ENCODE peak calls at places on chromosomes 12 and 14, in seven cellular contexts. B is IMR-90, W is HepG2, Q is A549, Y is H1, L is GM12878, V is SK-N-SH. S is an unnamed sample.

GRCh38 chr14:34699873-34700621 is 14.3 kb downstream of the CFL2 start:
- DNase-seq in W (peak), Q (peak), B (peak), Y (no peak), L (no peak), V (peak), S (no peak)

GRCh38 chr12:76037130-76038105 is 5.8 kb upstream of the PHLDA1 start:
- DNase-seq in Y (no peak), Q (peak), W (peak), V (peak), B (peak), L (peak), S (peak)

GRCh38 chr14:59028476-59029202 is 159.8 kb upstream of the DAAM1 start:
- DNase-seq in W (peak), Y (peak), L (peak), Q (peak), B (peak), V (peak), S (peak)

GRCh38 chr14:94378527-94379290 is 9.7 kb downstream of the SERPINA1 start:
- DNase-seq in B (no peak), Y (no peak), L (no peak), W (no peak), Q (no peak), V (no peak), S (no peak)

GRCh38 chr12:46364777-46365580 is 7.6 kb downstream of the SLC38A2 start:
- DNase-seq in V (no peak), Q (peak), B (peak), Y (no peak), W (peak), L (no peak), S (no peak)

GRCh38 chr12:6627598-6627997 is 8.2 kb downstream of the LPAR5 start:
- DNase-seq in W (no peak), Y (no peak), Q (no peak), V (no peak), L (no peak), B (no peak), S (peak)

GRCh38 chr12:82862069-82862841 is 175.5 kb downstream of the TMTC2 start:
- DNase-seq in W (no peak), Q (no peak), V (peak), Y (no peak), L (no peak), B (peak), S (no peak)

GRCh38 chr12:96401061-96401871 is 1.0 kb upstream of the CDK17 start:
- DNase-seq in L (peak), W (peak), Y (no peak), Q (peak), B (peak), V (peak), S (peak)

GRCh38 chr12:130514149-130514551 is 176.5 kb downstream of the PIWIL1 start:
- DNase-seq in L (no peak), B (no peak), Q (no peak), W (no peak), V (peak), Y (peak), S (no peak)

GRCh38 chr14:89767861-89768268 is 186.7 kb downstream of the EFCAB11 start:
- DNase-seq in B (peak), V (peak), L (peak), Q (peak), Y (no peak), W (peak), S (peak)

GRCh38 chr12:3544296-3544965 is 53.4 kb downstream of the PRMT8 start:
- DNase-seq in Q (no peak), W (peak), B (no peak), L (no peak), Y (peak), V (no peak), S (no peak)

GRCh38 chr14:50763386-50764007 is 67.5 kb downstream of the NIN start:
- DNase-seq in W (no peak), V (no peak), L (no peak), B (peak), Q (peak), Y (no peak), S (no peak)

GRCh38 chr14:55805250-55805649 is 225.2 kb downstream of the KTN1 start:
- DNase-seq in Y (no peak), W (no peak), L (no peak), Q (no peak), B (no peak), V (no peak), S (no peak)

GRCh38 chr12:61781021-61781581 is 479.1 kb upstream of the USP15 start:
- DNase-seq in L (no peak), B (no peak), V (no peak), W (no peak), Y (no peak), Q (no peak), S (no peak)

GRCh38 chr14:33715223-33715528 is 235.7 kb downstream of the EGLN3 start:
- DNase-seq in V (no peak), W (no peak), Q (no peak), B (no peak), Y (no peak), L (no peak), S (no peak)

GRCh38 chr14:89858084-89858483 is 96.4 kb downstream of the EFCAB11 start:
- DNase-seq in V (no peak), B (no peak), Q (no peak), Y (peak), W (no peak), L (no peak), S (no peak)

GRCh38 chr14:56055521-56055920 is 62.7 kb upstream of the PELI2 start:
- DNase-seq in Y (no peak), W (no peak), L (no peak), V (no peak), Q (no peak), B (no peak), S (no peak)

GRCh38 chr14:35337074-35337556 is 44.9 kb downstream of the PSMA6 start:
- DNase-seq in L (no peak), Q (no peak), V (no peak), Y (no peak), W (peak), B (no peak), S (no peak)

GRCh38 chr12:116434155-116435065 is 124.8 kb upstream of the MAP1LC3B2 start:
- DNase-seq in B (peak), W (no peak), Q (peak), L (no peak), Y (peak), V (peak), S (peak)

GRCh38 chr12:99649551-99649950 is 2.0 kb downstream of the GARIN6 start:
- DNase-seq in B (no peak), L (no peak), Q (no peak), W (no peak), Y (no peak), V (no peak), S (no peak)

GRCh38 chr14:77051101-77051500 is 22.6 kb upstream of the IRF2BPL start:
- DNase-seq in Y (no peak), V (peak), Q (no peak), B (no peak), L (no peak), W (no peak), S (no peak)

GRCh38 chr14:103450423-103450822 is 65.2 kb downstream of the MARK3 start:
- DNase-seq in W (no peak), V (no peak), B (no peak), Q (no peak), Y (no peak), L (no peak), S (no peak)
- TF ChIP-seq RFX5 in W (no peak), V (no peak), B (no peak), Q (no peak), Y (no peak), L (no peak), S (no peak)

GRCh38 chr14:87830443-87831096 is 162.4 kb downstream of the GALC start:
- DNase-seq in W (no peak), Y (no peak), B (no peak), L (no peak), V (no peak), Q (no peak), S (no peak)

GRCh38 chr14:87834594-87834993 is 158.4 kb downstream of the GALC start:
- DNase-seq in Q (no peak), B (no peak), W (no peak), L (no peak), V (no peak), Y (no peak), S (no peak)

GRCh38 chr14:87824261-87824660 is 168.7 kb downstream of the GALC start:
- DNase-seq in Q (no peak), V (peak), Y (no peak), B (no peak), L (no peak), W (no peak), S (no peak)

GRCh38 chr14:87833026-87833425 is 160.0 kb downstream of the GALC start:
- DNase-seq in B (no peak), Y (no peak), L (no peak), V (no peak), Q (no peak), W (no peak), S (no peak)

GRCh38 chr14:87829543-87829942 is 163.4 kb downstream of the GALC start:
- DNase-seq in B (no peak), Y (no peak), Q (no peak), L (no peak), V (no peak), W (no peak), S (no peak)
- TF ChIP-seq RFX5 in B (no peak), Y (no peak), Q (no peak), L (no peak), V (no peak), W (no peak), S (no peak)

GRCh38 chr12:89731614-89732013 is 23.0 kb upstream of the ATP2B1 start:
- DNase-seq in V (no peak), Y (no peak), L (no peak), B (peak), Q (no peak), W (no peak), S (no peak)
- TF ChIP-seq RFX5 in V (no peak), Y (no peak), L (no peak), B (no peak), Q (no peak), W (no peak), S (no peak)

GRCh38 chr14:53295985-53296582 is 143.0 kb upstream of the DDHD1 start:
- DNase-seq in V (peak), Y (no peak), Q (peak), W (peak), B (peak), L (no peak), S (peak)
- TF ChIP-seq RFX5 in V (no peak), Y (no peak), Q (no peak), W (no peak), B (no peak), L (no peak), S (no peak)

DNA sequence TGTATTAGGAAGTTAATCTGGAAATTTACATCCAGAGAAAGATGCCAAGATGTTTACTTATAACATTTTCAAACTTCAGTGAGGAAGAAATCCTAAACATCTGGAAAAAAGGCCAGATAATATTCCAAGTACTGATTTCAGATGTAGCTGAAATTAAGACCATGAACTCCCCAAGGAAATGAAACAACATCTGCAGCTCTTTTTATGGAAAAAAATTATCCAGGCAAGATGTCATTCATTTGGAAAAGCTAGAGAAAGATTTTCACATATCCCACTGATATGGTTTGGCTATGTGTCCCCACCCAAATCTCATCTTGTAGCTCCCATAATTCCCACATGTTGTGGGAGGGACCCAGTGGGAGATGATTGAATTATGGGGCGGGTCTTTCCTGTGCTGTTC is 35.0 kb downstream of the GNG2 start:
- DNase-seq in Q (no peak), W (no peak), B (no peak), V (no peak), L (no peak), Y (no peak), S (no peak)
- TF ChIP-seq RFX5 in Q (no peak), W (no peak), B (no peak), V (no peak), L (no peak), Y (no peak), S (no peak)